ENCODE peak calls at places on chromosomes 5 and 9, in seven cellular contexts. One of them, this sample, is unnamed.

GRCh38 chr5:4572297-4572696 is 567.8 kb upstream of the ADAMTS16 start:
- DNase-seq in breast epithelium: no peak
- DNase-seq in endodermal cell: no peak
- DNase-seq in mesenchymal stem cell: no peak
- DNase-seq in CD4-positive, CD25-positive, alpha-beta regulatory T cell: no peak
- DNase-seq in transverse colon: no peak
- DNase-seq in neural progenitor cell: no peak
- DNase-seq in this sample: no peak

GRCh38 chr5:146185161-146185560 is 2.7 kb upstream of the LARS1 start:
- DNase-seq in CD4-positive, CD25-positive, alpha-beta regulatory T cell: no peak
- DNase-seq in endodermal cell: no peak
- DNase-seq in mesenchymal stem cell: no peak
- DNase-seq in neural progenitor cell: no peak
- DNase-seq in transverse colon: no peak
- DNase-seq in breast epithelium: no peak
- DNase-seq in this sample: no peak

GRCh38 chr5:159017787-159018186 is 81.9 kb downstream of the EBF1 start:
- DNase-seq in breast epithelium: no peak
- DNase-seq in neural progenitor cell: no peak
- DNase-seq in transverse colon: no peak
- DNase-seq in CD4-positive, CD25-positive, alpha-beta regulatory T cell: no peak
- DNase-seq in mesenchymal stem cell: peak; percentile 80
- DNase-seq in endodermal cell: peak; percentile 71
- DNase-seq in this sample: no peak

GRCh38 chr5:159001247-159001646 is 98.5 kb downstream of the EBF1 start:
- DNase-seq in transverse colon: no peak
- DNase-seq in breast epithelium: no peak
- DNase-seq in endodermal cell: no peak
- DNase-seq in CD4-positive, CD25-positive, alpha-beta regulatory T cell: no peak
- DNase-seq in neural progenitor cell: no peak
- DNase-seq in mesenchymal stem cell: peak; percentile 29
- DNase-seq in this sample: no peak

GRCh38 chr9:14180077-14180941 is 133.6 kb downstream of the NFIB start:
- DNase-seq in endodermal cell: no peak
- DNase-seq in mesenchymal stem cell: no peak
- DNase-seq in breast epithelium: no peak
- DNase-seq in neural progenitor cell: no peak
- DNase-seq in CD4-positive, CD25-positive, alpha-beta regulatory T cell: no peak
- DNase-seq in transverse colon: peak; percentile 35
- DNase-seq in this sample: no peak

GRCh38 chr9:74528207-74528606 is 31.1 kb downstream of the RORB start:
- DNase-seq in transverse colon: no peak
- DNase-seq in CD4-positive, CD25-positive, alpha-beta regulatory T cell: no peak
- DNase-seq in neural progenitor cell: no peak
- DNase-seq in mesenchymal stem cell: no peak
- DNase-seq in breast epithelium: no peak
- DNase-seq in endodermal cell: no peak
- DNase-seq in this sample: no peak

GRCh38 chr5:180688326-180689070 is 39.1 kb upstream of the FLT4 start:
- DNase-seq in neural progenitor cell: no peak
- DNase-seq in transverse colon: no peak
- DNase-seq in breast epithelium: no peak
- DNase-seq in mesenchymal stem cell: no peak
- DNase-seq in CD4-positive, CD25-positive, alpha-beta regulatory T cell: no peak
- DNase-seq in endodermal cell: no peak
- DNase-seq in this sample: no peak

GRCh38 chr5:78377056-78377717 is 16.8 kb downstream of the SCAMP1 start:
- DNase-seq in breast epithelium: no peak
- DNase-seq in transverse colon: no peak
- DNase-seq in neural progenitor cell: no peak
- DNase-seq in CD4-positive, CD25-positive, alpha-beta regulatory T cell: no peak
- DNase-seq in endodermal cell: no peak
- DNase-seq in mesenchymal stem cell: no peak
- DNase-seq in this sample: peak; percentile 13

GRCh38 chr5:1262381-1262780 is 32.5 kb downstream of the TERT start:
- DNase-seq in endodermal cell: no peak
- DNase-seq in breast epithelium: no peak
- DNase-seq in CD4-positive, CD25-positive, alpha-beta regulatory T cell: no peak
- DNase-seq in neural progenitor cell: peak; percentile 20
- DNase-seq in mesenchymal stem cell: peak; percentile 23
- DNase-seq in transverse colon: no peak
- DNase-seq in this sample: no peak

GRCh38 chr9:19481971-19482404 is 73.2 kb downstream of the ACER2 start:
- DNase-seq in CD4-positive, CD25-positive, alpha-beta regulatory T cell: no peak
- DNase-seq in mesenchymal stem cell: no peak
- DNase-seq in breast epithelium: no peak
- DNase-seq in endodermal cell: peak; percentile 26
- DNase-seq in transverse colon: no peak
- DNase-seq in neural progenitor cell: no peak
- DNase-seq in this sample: no peak

GRCh38 chr9:97529363-97530076 is 28.1 kb downstream of the TMOD1 start:
- DNase-seq in CD4-positive, CD25-positive, alpha-beta regulatory T cell: no peak
- DNase-seq in mesenchymal stem cell: peak; percentile 47
- DNase-seq in breast epithelium: no peak
- DNase-seq in endodermal cell: no peak
- DNase-seq in neural progenitor cell: no peak
- DNase-seq in transverse colon: no peak
- DNase-seq in this sample: no peak

DNA sequence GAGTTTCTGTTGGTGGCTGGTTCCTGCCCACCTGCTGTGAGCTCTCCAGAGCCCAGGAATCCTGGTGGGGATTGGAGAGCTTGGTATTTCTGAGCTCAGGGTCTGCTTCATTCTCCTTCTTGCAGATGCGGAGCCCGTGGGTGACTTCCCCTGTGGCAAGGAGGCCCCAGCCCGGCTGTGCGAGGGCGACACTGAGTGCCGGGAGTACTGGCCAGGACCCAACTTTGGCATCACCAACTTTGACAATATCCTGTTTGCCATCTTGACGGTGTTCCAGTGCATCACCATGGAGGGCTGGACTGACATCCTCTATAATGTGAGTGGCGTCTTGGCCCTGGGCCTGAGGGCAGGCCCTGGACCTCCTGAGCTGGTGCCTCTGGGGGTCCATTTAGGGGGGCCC is 39.5 kb downstream of the CACNA1B start:
- DNase-seq in mesenchymal stem cell: no peak
- DNase-seq in neural progenitor cell: no peak
- DNase-seq in CD4-positive, CD25-positive, alpha-beta regulatory T cell: no peak
- DNase-seq in transverse colon: no peak
- DNase-seq in breast epithelium: no peak
- DNase-seq in endodermal cell: no peak
- DNase-seq in this sample: no peak
- H3K9me3 ChIP-seq in mesenchymal stem cell: no peaks in the 10 kb centered on the region
- H3K9me3 ChIP-seq in neural progenitor cell: no peaks in the 10 kb centered on the region
- H3K9me3 ChIP-seq in CD4-positive, CD25-positive, alpha-beta regulatory T cell: no peaks in the 10 kb centered on the region
- H3K9me3 ChIP-seq in transverse colon: no peaks in the 10 kb centered on the region
- H3K9me3 ChIP-seq in breast epithelium: no peaks in the 10 kb centered on the region
- H3K9me3 ChIP-seq in endodermal cell: peaks cover 11% of the 10 kb centered on the region
- H3K9me3 ChIP-seq in this sample: no peaks in the 10 kb centered on the region

DNA sequence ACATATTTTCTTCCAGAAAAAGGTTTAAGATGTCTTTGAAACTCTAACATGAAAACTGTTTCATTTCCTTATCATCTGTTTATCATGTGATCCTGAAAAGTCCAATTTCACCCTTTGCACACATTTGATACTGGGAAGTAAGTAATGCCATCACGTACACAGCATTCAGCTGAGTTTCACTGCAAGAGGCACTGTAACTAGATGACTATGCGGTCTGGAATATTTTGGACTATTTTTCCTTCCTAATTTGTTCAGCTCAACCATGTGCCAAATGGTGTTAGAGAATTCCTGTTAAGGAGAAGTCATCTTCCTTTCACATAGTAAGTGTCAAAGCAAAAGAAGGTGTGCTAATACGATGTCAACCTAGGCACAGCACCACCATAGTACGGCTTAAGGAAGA is 77.6 kb downstream of the GNAQ start:
- DNase-seq in endodermal cell: no peak
- DNase-seq in breast epithelium: no peak
- DNase-seq in CD4-positive, CD25-positive, alpha-beta regulatory T cell: no peak
- DNase-seq in mesenchymal stem cell: peak; percentile 22
- DNase-seq in neural progenitor cell: no peak
- DNase-seq in transverse colon: no peak
- DNase-seq in this sample: no peak
- H3K27ac ChIP-seq in endodermal cell: no peak overlapping the region
- H3K27ac ChIP-seq in breast epithelium: no peak overlapping the region
- H3K27ac ChIP-seq in CD4-positive, CD25-positive, alpha-beta regulatory T cell: no peak overlapping the region
- H3K27ac ChIP-seq in mesenchymal stem cell: no peak overlapping the region
- H3K27ac ChIP-seq in neural progenitor cell: no peak overlapping the region
- H3K27ac ChIP-seq in transverse colon: peak overlapping the region; percentile 50
- H3K27ac ChIP-seq in this sample: peak overlapping the region; percentile 35

GRCh38 chr5:16500024-16500423 is 34.4 kb upstream of the ZNF622 start:
- DNase-seq in neural progenitor cell: no peak
- DNase-seq in breast epithelium: no peak
- DNase-seq in mesenchymal stem cell: no peak
- DNase-seq in endodermal cell: no peak
- DNase-seq in CD4-positive, CD25-positive, alpha-beta regulatory T cell: no peak
- DNase-seq in transverse colon: no peak
- DNase-seq in this sample: no peak

GRCh38 chr5:16502866-16503265 is 37.3 kb upstream of the ZNF622 start:
- DNase-seq in transverse colon: no peak
- DNase-seq in endodermal cell: no peak
- DNase-seq in mesenchymal stem cell: peak; percentile 52
- DNase-seq in breast epithelium: no peak
- DNase-seq in neural progenitor cell: peak; percentile 27
- DNase-seq in CD4-positive, CD25-positive, alpha-beta regulatory T cell: no peak
- DNase-seq in this sample: no peak

GRCh38 chr5:16492398-16493175 is 27.0 kb upstream of the ZNF622 start:
- DNase-seq in breast epithelium: no peak
- DNase-seq in transverse colon: peak; percentile 68
- DNase-seq in CD4-positive, CD25-positive, alpha-beta regulatory T cell: no peak
- DNase-seq in endodermal cell: no peak
- DNase-seq in mesenchymal stem cell: peak; percentile 82
- DNase-seq in neural progenitor cell: peak; percentile 8
- DNase-seq in this sample: no peak

GRCh38 chr5:16493261-16493660 is 27.7 kb upstream of the ZNF622 start:
- DNase-seq in neural progenitor cell: no peak
- DNase-seq in CD4-positive, CD25-positive, alpha-beta regulatory T cell: no peak
- DNase-seq in mesenchymal stem cell: no peak
- DNase-seq in endodermal cell: no peak
- DNase-seq in breast epithelium: no peak
- DNase-seq in transverse colon: no peak
- DNase-seq in this sample: no peak

GRCh38 chr5:16497546-16497945 is 31.9 kb upstream of the ZNF622 start:
- DNase-seq in neural progenitor cell: no peak
- DNase-seq in CD4-positive, CD25-positive, alpha-beta regulatory T cell: no peak
- DNase-seq in mesenchymal stem cell: no peak
- DNase-seq in breast epithelium: no peak
- DNase-seq in endodermal cell: no peak
- DNase-seq in transverse colon: no peak
- DNase-seq in this sample: no peak
- H3K9me3 ChIP-seq in neural progenitor cell: no peaks in the 10 kb centered on the region
- H3K9me3 ChIP-seq in CD4-positive, CD25-positive, alpha-beta regulatory T cell: peaks cover 24% of the 10 kb centered on the region
- H3K9me3 ChIP-seq in mesenchymal stem cell: no peaks in the 10 kb centered on the region
- H3K9me3 ChIP-seq in breast epithelium: peaks cover 8% of the 10 kb centered on the region
- H3K9me3 ChIP-seq in endodermal cell: peaks cover 25% of the 10 kb centered on the region
- H3K9me3 ChIP-seq in transverse colon: peaks cover 3% of the 10 kb centered on the region
- H3K9me3 ChIP-seq in this sample: peaks cover 9% of the 10 kb centered on the region

GRCh38 chr5:10332301-10332700 is 21.2 kb upstream of the MARCHF6 start:
- DNase-seq in endodermal cell: peak; percentile 28
- DNase-seq in neural progenitor cell: no peak
- DNase-seq in breast epithelium: no peak
- DNase-seq in mesenchymal stem cell: no peak
- DNase-seq in CD4-positive, CD25-positive, alpha-beta regulatory T cell: no peak
- DNase-seq in transverse colon: no peak
- DNase-seq in this sample: no peak

GRCh38 chr5:10331341-10331796 is 22.1 kb upstream of the MARCHF6 start:
- DNase-seq in breast epithelium: peak; percentile 69
- DNase-seq in CD4-positive, CD25-positive, alpha-beta regulatory T cell: no peak
- DNase-seq in endodermal cell: peak; percentile 28
- DNase-seq in transverse colon: no peak
- DNase-seq in neural progenitor cell: no peak
- DNase-seq in mesenchymal stem cell: no peak
- DNase-seq in this sample: no peak

GRCh38 chr5:10329808-10330481 is 22.2 kb upstream of the CMBL start:
- DNase-seq in transverse colon: no peak
- DNase-seq in CD4-positive, CD25-positive, alpha-beta regulatory T cell: no peak
- DNase-seq in neural progenitor cell: no peak
- DNase-seq in breast epithelium: no peak
- DNase-seq in mesenchymal stem cell: peak; percentile 54
- DNase-seq in endodermal cell: no peak
- DNase-seq in this sample: no peak

GRCh38 chr5:10329421-10329807 is 21.7 kb upstream of the CMBL start:
- DNase-seq in CD4-positive, CD25-positive, alpha-beta regulatory T cell: no peak
- DNase-seq in transverse colon: no peak
- DNase-seq in neural progenitor cell: no peak
- DNase-seq in mesenchymal stem cell: no peak
- DNase-seq in breast epithelium: no peak
- DNase-seq in endodermal cell: no peak
- DNase-seq in this sample: no peak

GRCh38 chr5:10330511-10331105 is 22.9 kb upstream of the MARCHF6 start:
- DNase-seq in endodermal cell: no peak
- DNase-seq in neural progenitor cell: no peak
- DNase-seq in transverse colon: no peak
- DNase-seq in mesenchymal stem cell: no peak
- DNase-seq in breast epithelium: no peak
- DNase-seq in CD4-positive, CD25-positive, alpha-beta regulatory T cell: no peak
- DNase-seq in this sample: no peak
- H3K27ac ChIP-seq in endodermal cell: no peak overlapping the region
- H3K27ac ChIP-seq in neural progenitor cell: no peak overlapping the region
- H3K27ac ChIP-seq in transverse colon: no peak overlapping the region
- H3K27ac ChIP-seq in mesenchymal stem cell: no peak overlapping the region
- H3K27ac ChIP-seq in breast epithelium: no peak overlapping the region
- H3K27ac ChIP-seq in CD4-positive, CD25-positive, alpha-beta regulatory T cell: no peak overlapping the region
- H3K27ac ChIP-seq in this sample: peak overlapping the region; percentile 54

DNA sequence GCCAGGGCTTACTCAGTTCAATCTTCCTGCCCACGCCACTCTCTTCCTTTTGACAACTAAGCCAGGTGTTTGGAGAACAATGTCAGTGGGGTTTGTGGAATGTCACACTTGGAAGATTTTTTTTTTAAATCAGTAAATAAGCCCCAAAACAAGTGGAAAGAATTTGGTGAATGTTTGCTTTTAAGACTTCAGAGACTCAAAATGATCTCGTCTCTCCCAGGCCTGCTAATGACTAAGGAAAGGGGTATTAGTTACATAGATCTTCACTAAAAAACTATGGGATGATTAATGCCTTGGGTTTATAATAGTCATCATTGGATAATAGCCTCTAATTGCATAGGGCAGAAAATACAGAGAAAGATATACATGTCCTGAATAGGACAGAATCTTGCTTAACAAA is 166.4 kb downstream of the DMRT2 start:
- DNase-seq in mesenchymal stem cell: no peak
- DNase-seq in transverse colon: no peak
- DNase-seq in endodermal cell: no peak
- DNase-seq in breast epithelium: no peak
- DNase-seq in neural progenitor cell: no peak
- DNase-seq in CD4-positive, CD25-positive, alpha-beta regulatory T cell: no peak
- DNase-seq in this sample: no peak
- H3K9me3 ChIP-seq in mesenchymal stem cell: no peaks in the 10 kb centered on the region
- H3K9me3 ChIP-seq in transverse colon: no peaks in the 10 kb centered on the region
- H3K9me3 ChIP-seq in endodermal cell: no peaks in the 10 kb centered on the region
- H3K9me3 ChIP-seq in breast epithelium: no peaks in the 10 kb centered on the region
- H3K9me3 ChIP-seq in neural progenitor cell: peaks cover 32% of the 10 kb centered on the region
- H3K9me3 ChIP-seq in CD4-positive, CD25-positive, alpha-beta regulatory T cell: no peaks in the 10 kb centered on the region
- H3K9me3 ChIP-seq in this sample: no peaks in the 10 kb centered on the region